ENCODE peak calls at places on chromosomes 5 and 9, in four cellular contexts. E is ovary, X is body of pancreas, H is H1. W is an unnamed sample.

GRCh38 chr9:34522971-34523797 is at the start of gene ENHO:
- DNase-seq in E (peak; percentile 96), X (peak; percentile 92), H (peak; percentile 82), W (peak; percentile 92)

GRCh38 chr5:154519375-154519774 is 41.3 kb upstream of the HAND1 start:
- DNase-seq in E (no peak), X (no peak), H (no peak), W (no peak)

GRCh38 chr5:180652771-180653170 is 3.4 kb upstream of the FLT4 start:
- DNase-seq in E (no peak), X (no peak), H (no peak), W (no peak)

GRCh38 chr5:179342577-179342976 is 2.7 kb downstream of the ADAMTS2 start:
- DNase-seq in E (peak; percentile 55), X (no peak), H (no peak), W (peak; percentile 12)

GRCh38 chr5:91906494-91906893 is 523.4 kb upstream of the ARRDC3 start:
- DNase-seq in E (no peak), X (no peak), H (no peak), W (no peak)

GRCh38 chr9:130139251-130139650 is 33.0 kb upstream of the NCS1 start:
- DNase-seq in E (no peak), X (no peak), H (no peak), W (no peak)

GRCh38 chr9:113540466-113540865 is 76.9 kb downstream of the RGS3 start:
- DNase-seq in E (no peak), X (no peak), H (no peak), W (no peak)

GRCh38 chr5:40871177-40871576 is 30.0 kb downstream of the CARD6 start:
- DNase-seq in E (no peak), X (no peak), H (no peak), W (no peak)

GRCh38 chr5:67214713-67215591 is 18.4 kb upstream of the CD180 start:
- DNase-seq in E (no peak), X (peak; percentile 65), H (no peak), W (peak; percentile 79)

GRCh38 chr9:82180711-82181110 is 192.1 kb downstream of the SPATA31D1 start:
- DNase-seq in E (no peak), X (no peak), H (no peak), W (no peak)

GRCh38 chr9:104961238-104961637 is 33.3 kb upstream of the ABCA1 start:
- DNase-seq in E (no peak), X (no peak), H (peak; percentile 38), W (no peak)

GRCh38 chr5:159286420-159287035 is 23.4 kb downstream of the UBLCP1 start:
- DNase-seq in E (no peak), X (no peak), H (no peak), W (no peak)

GRCh38 chr5:179217956-179218355 is 127.3 kb downstream of the ADAMTS2 start:
- DNase-seq in E (no peak), X (no peak), H (no peak), W (no peak)

GRCh38 chr9:23341346-23341745 is 484.7 kb downstream of the ELAVL2 start:
- DNase-seq in E (no peak), X (no peak), H (no peak), W (no peak)

GRCh38 chr5:19140276-19140675 is 847.7 kb downstream of the CDH18 start:
- DNase-seq in E (no peak), X (no peak), H (no peak), W (no peak)

GRCh38 chr9:126549246-126550006 is 64.3 kb upstream of the LMX1B start:
- DNase-seq in E (no peak), X (no peak), H (no peak), W (no peak)

GRCh38 chr5:32254987-32255900 is 57.5 kb downstream of the MTMR12 start:
- DNase-seq in E (no peak), X (no peak), H (no peak), W (no peak)

GRCh38 chr9:78468231-78468630 is 171.3 kb downstream of the PSAT1 start:
- DNase-seq in E (no peak), X (no peak), H (no peak), W (no peak)

GRCh38 chr9:78470741-78471140 is 173.8 kb downstream of the PSAT1 start:
- DNase-seq in E (no peak), X (no peak), H (no peak), W (no peak)

DNA sequence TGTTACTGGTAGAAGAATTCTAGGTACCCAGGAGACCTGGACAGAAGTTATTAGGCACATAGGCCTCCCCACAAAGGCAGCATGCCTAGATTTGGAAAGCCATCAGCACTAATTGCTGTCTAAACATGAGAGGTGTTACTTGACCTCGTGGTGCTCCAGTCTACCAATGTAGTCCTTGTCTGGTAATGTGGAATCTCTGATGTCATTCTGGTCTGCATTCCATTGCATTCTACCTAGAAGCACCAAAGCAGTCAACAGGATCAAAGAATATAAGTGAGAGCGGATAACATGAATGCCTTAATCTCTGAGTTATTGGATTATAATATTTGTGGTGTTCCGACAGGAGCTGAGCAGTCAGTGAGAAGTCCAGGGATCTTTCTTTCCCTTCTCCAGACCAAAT is 175.2 kb downstream of the PSAT1 start:
- DNase-seq in E (no peak), X (no peak), H (no peak), W (no peak)
- TF ChIP-seq POLR2A in E (no peak), X (no peak), H (no peak), W (no peak)

GRCh38 chr5:57445006-57445714 is 37.5 kb downstream of the ACTBL2 start:
- DNase-seq in E (no peak), X (no peak), H (no peak), W (no peak)

GRCh38 chr5:57439601-57440000 is 43.0 kb downstream of the ACTBL2 start:
- DNase-seq in E (no peak), X (no peak), H (no peak), W (no peak)

GRCh38 chr5:57442080-57442839 is 40.4 kb downstream of the ACTBL2 start:
- DNase-seq in E (no peak), X (no peak), H (no peak), W (no peak)

GRCh38 chr5:57438162-57438561 is 44.4 kb downstream of the ACTBL2 start:
- DNase-seq in E (no peak), X (no peak), H (no peak), W (no peak)

DNA sequence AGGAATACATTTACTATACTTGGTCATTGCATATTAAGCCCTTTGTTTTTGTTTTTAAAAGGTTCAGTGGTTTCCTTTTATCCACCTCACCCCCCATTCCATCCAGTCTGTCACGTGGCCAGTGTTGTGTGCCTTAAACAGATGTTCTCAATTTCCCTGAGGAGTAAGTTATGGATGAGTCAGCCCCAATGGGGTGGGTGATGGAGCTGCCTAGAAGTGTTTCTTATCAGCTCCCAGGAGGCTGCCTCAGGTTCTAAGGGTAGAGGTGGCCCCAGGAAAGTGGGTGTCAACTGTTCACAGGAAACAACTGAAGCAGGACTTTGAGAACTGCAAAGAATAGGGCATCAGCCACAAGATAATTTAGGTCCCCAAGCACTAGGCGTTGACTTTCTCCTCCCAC is 41.1 kb downstream of the ACTBL2 start:
- DNase-seq in E (no peak), X (no peak), H (no peak), W (no peak)
- H3K4me1 ChIP-seq in E (peaks cover 8% of the 10 kb centered on the region), X (peaks cover 12% of the 10 kb centered on the region), H (no peaks in the 10 kb centered on the region), W (no peaks in the 10 kb centered on the region)

DNA sequence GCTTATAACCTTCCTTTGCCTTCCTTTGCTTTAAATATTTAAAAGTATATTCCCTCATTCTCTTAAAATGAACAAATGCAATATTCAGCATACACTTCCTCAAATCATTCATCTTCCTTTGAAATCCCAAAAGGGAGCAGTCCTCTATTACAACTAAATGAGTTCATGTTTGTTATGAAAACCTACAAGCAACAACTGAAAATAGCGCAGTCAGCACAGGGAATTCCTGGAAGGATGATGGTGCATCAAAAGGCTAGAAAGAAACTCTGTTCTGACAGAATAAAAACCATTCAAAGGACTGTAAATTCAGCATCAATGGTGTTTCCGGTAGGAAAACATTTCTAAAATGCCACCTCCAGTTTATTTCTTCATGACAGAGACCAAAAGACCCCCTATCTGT is 3.3 kb downstream of the NR6A1 start:
- DNase-seq in E (no peak), X (no peak), H (no peak), W (no peak)
- H3K27me3 ChIP-seq in E (no peaks in the 10 kb centered on the region), X (no peaks in the 10 kb centered on the region), H (no peaks in the 10 kb centered on the region), W (no peaks in the 10 kb centered on the region)

DNA sequence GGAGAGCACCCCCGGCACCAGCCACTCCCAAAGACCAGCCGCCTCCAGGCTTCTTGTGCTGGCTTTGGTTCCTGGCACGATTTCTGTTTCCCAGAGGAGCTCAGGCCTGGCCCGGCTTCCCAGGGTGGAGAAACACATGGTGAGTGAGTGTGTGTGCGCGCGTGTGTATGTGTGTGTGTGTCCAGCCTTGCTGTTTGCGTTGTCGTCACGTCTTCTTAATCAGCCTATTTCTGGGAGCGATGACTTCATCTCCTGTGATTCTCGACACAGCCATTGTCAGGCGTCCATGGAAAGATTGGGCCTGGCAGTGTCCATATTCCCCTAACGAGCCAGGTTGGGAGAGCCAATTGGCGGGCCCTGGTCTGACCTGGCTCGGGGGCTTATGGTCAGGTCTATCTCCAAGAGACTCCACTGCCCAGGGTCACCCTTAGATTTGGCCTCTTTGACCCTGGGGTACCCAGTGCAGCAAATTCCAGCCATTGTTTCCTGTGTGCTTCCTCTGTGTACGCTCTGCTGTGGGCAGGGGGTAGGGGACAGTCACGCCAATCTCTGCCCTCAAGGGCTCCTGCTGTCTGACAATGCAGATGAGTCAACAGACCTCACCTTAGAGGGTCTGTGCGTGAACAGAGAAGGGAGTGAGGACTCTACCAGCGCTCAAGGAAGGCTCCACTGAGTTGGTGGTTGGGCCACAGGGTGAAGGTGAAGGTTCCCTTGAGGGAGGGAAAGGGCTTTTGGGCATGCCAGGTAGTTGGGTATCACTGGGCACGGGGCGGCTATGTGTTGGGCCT is 73.8 kb downstream of the DAB2IP start:
- DNase-seq in E (peak; percentile 97), X (peak; percentile 88), H (no peak), W (peak; percentile 73)
- TF ChIP-seq POLR2A in E (peak; percentile 44), X (no peak), H (no peak), W (no peak)

GRCh38 chr5:124700333-124700732 is 46.1 kb downstream of the ZNF608 start:
- DNase-seq in E (no peak), X (no peak), H (no peak), W (no peak)

GRCh38 chr5:124696898-124697297 is 49.5 kb downstream of the ZNF608 start:
- DNase-seq in E (no peak), X (no peak), H (no peak), W (no peak)

GRCh38 chr5:124698774-124699173 is 47.7 kb downstream of the ZNF608 start:
- DNase-seq in E (no peak), X (no peak), H (no peak), W (no peak)

GRCh38 chr5:124697482-124697881 is 49.0 kb downstream of the ZNF608 start:
- DNase-seq in E (no peak), X (no peak), H (no peak), W (no peak)

GRCh38 chr5:124697912-124698690 is 48.3 kb downstream of the ZNF608 start:
- DNase-seq in E (no peak), X (no peak), H (no peak), W (no peak)
- H3K4me1 ChIP-seq in E (peaks cover 2% of the 10 kb centered on the region), X (peaks cover 40% of the 10 kb centered on the region), H (peaks cover 17% of the 10 kb centered on the region), W (no peaks in the 10 kb centered on the region)

GRCh38 chr5:146345578-146346366 is 7.1 kb downstream of the POU4F3 start:
- DNase-seq in E (no peak), X (no peak), H (no peak), W (no peak)
- H3K27me3 ChIP-seq in E (no peaks in the 10 kb centered on the region), X (no peaks in the 10 kb centered on the region), H (peaks cover 75% of the 10 kb centered on the region), W (peaks cover 21% of the 10 kb centered on the region)